ENCODE peak calls at places on chromosomes 13 and 19, in six cellular contexts. E is SK-MEL-5; K is BJ; Y is stimulated activated CD8-positive, alpha-beta memory T cell treated with anti-CD3 and anti-CD28 coated beads, Interleukin-15, amount 100 ng/mL, for 1 hour; S is mesendoderm; Z is GM19239. L is an unnamed sample.

GRCh38 chr19:46764817-46765291 is 18.6 kb upstream of the STRN4 start:
- DNase-seq in Z (no peak), K (no peak), E (peak; percentile 62), Y (no peak), S (no peak), L (no peak)

GRCh38 chr13:113934576-113934975 is 39.3 kb downstream of the C13orf46 start:
- DNase-seq in K (no peak), E (no peak), Z (no peak), Y (no peak), S (no peak), L (no peak)

GRCh38 chr13:98847780-98848179 is 95.3 kb upstream of the SLC15A1 start:
- DNase-seq in Y (no peak), S (peak; percentile 74), Z (no peak), E (peak; percentile 27), K (no peak), L (no peak)

GRCh38 chr13:53138369-53139036 is 109.9 kb downstream of the OLFM4 start:
- DNase-seq in K (peak; percentile 11), Z (no peak), Y (no peak), E (no peak), S (peak; percentile 30), L (no peak)

GRCh38 chr13:80408270-80408669 is 67.3 kb upstream of the SPRY2 start:
- DNase-seq in S (peak; percentile 30), Z (no peak), Y (no peak), E (peak; percentile 67), K (no peak), L (no peak)

GRCh38 chr13:78625384-78625783 is 22.0 kb upstream of the POU4F1 start:
- DNase-seq in K (no peak), E (no peak), Y (no peak), S (no peak), Z (no peak), L (no peak)

GRCh38 chr13:51674276-51674675 is 90.0 kb downstream of the WDFY2 start:
- DNase-seq in Y (no peak), K (no peak), S (peak; percentile 69), Z (no peak), E (no peak), L (no peak)

GRCh38 chr19:50414850-50415660 is 3.7 kb upstream of the SPIB start:
- DNase-seq in E (peak; percentile 71), K (no peak), S (peak; percentile 88), Z (peak; percentile 88), Y (peak; percentile 58), L (peak; percentile 72)

GRCh38 chr19:681029-681626 is 4.9 kb downstream of the FSTL3 start:
- DNase-seq in Y (peak; percentile 83), Z (no peak), E (no peak), K (no peak), S (no peak), L (no peak)

GRCh38 chr13:107870400-107870799 is 344.9 kb downstream of the LIG4 start:
- DNase-seq in E (no peak), S (no peak), Y (no peak), Z (no peak), K (no peak), L (no peak)

GRCh38 chr13:72864142-72865035 is 82.5 kb downstream of the PIBF1 start:
- DNase-seq in E (no peak), Y (no peak), K (peak; percentile 32), S (no peak), Z (no peak), L (no peak)

GRCh38 chr19:42589792-42590191 is 4.9 kb downstream of the CEACAM8 start:
- DNase-seq in E (no peak), Z (no peak), K (no peak), S (no peak), Y (no peak), L (no peak)

GRCh38 chr13:102402292-102402691 is 444 bp upstream of the FGF14 start:
- DNase-seq in K (no peak), E (peak; percentile 65), Y (no peak), Z (no peak), S (peak; percentile 96), L (no peak)

GRCh38 chr13:78787189-78787588 is 128.2 kb upstream of the OBI1 start:
- DNase-seq in Z (no peak), E (no peak), K (no peak), S (no peak), Y (no peak), L (no peak)